ENCODE peak calls at places on chromosomes 4 and X, in four cellular contexts. One of them, this sample, is unnamed.

GRCh38 chr4:106676173-106676921 is 307.8 kb upstream of the GIMD1 start:
- DNase-seq in right atrium auricular region: no peak
- DNase-seq in CD4-positive, alpha-beta T cell: no peak
- DNase-seq in foreskin keratinocyte: peak; percentile 25
- DNase-seq in this sample: peak; percentile 81

GRCh38 chr4:155948541-155948940 is 5.1 kb downstream of the CTSO start:
- DNase-seq in CD4-positive, alpha-beta T cell: no peak
- DNase-seq in foreskin keratinocyte: no peak
- DNase-seq in right atrium auricular region: no peak
- DNase-seq in this sample: no peak

GRCh38 chrX:74343970-74344622 is 40.1 kb downstream of the ZCCHC13 start:
- DNase-seq in foreskin keratinocyte: peak; percentile 86
- DNase-seq in right atrium auricular region: peak; percentile 64
- DNase-seq in CD4-positive, alpha-beta T cell: peak; percentile 6
- DNase-seq in this sample: peak; percentile 96

GRCh38 chrX:47200385-47201150 is 6.9 kb downstream of the UBA1 start:
- DNase-seq in right atrium auricular region: peak; percentile 74
- DNase-seq in CD4-positive, alpha-beta T cell: no peak
- DNase-seq in foreskin keratinocyte: peak; percentile 54
- DNase-seq in this sample: peak; percentile 51

GRCh38 chr4:48254381-48255072 is 15.1 kb downstream of the TEC start:
- DNase-seq in CD4-positive, alpha-beta T cell: no peak
- DNase-seq in right atrium auricular region: no peak
- DNase-seq in foreskin keratinocyte: no peak
- DNase-seq in this sample: peak; percentile 63

GRCh38 chrX:3678287-3678686 is 35.2 kb downstream of the PRKX start:
- DNase-seq in CD4-positive, alpha-beta T cell: no peak
- DNase-seq in right atrium auricular region: no peak
- DNase-seq in foreskin keratinocyte: no peak
- DNase-seq in this sample: no peak

GRCh38 chrX:30302957-30303356 is 6.2 kb downstream of the NR0B1 start:
- DNase-seq in foreskin keratinocyte: peak; percentile 28
- DNase-seq in right atrium auricular region: no peak
- DNase-seq in CD4-positive, alpha-beta T cell: no peak
- DNase-seq in this sample: peak; percentile 72

GRCh38 chr4:181821039-181822004 is 421.9 kb upstream of the TENM3 start:
- DNase-seq in CD4-positive, alpha-beta T cell: no peak
- DNase-seq in right atrium auricular region: no peak
- DNase-seq in foreskin keratinocyte: peak; percentile 76
- DNase-seq in this sample: peak; percentile 25

GRCh38 chr4:138977525-138977924 is 38.1 kb upstream of the NOCT start:
- DNase-seq in foreskin keratinocyte: no peak
- DNase-seq in right atrium auricular region: no peak
- DNase-seq in CD4-positive, alpha-beta T cell: no peak
- DNase-seq in this sample: no peak

GRCh38 chrX:18278448-18278847 is 57.8 kb upstream of the BEND2 start:
- DNase-seq in CD4-positive, alpha-beta T cell: no peak
- DNase-seq in right atrium auricular region: no peak
- DNase-seq in foreskin keratinocyte: no peak
- DNase-seq in this sample: no peak

GRCh38 chrX:57929373-57929772 is 19.1 kb upstream of the ZXDA start:
- DNase-seq in foreskin keratinocyte: no peak
- DNase-seq in CD4-positive, alpha-beta T cell: no peak
- DNase-seq in right atrium auricular region: no peak
- DNase-seq in this sample: peak; percentile 40

GRCh38 chr4:42995343-42995944 is 102.9 kb downstream of the GRXCR1 start:
- DNase-seq in foreskin keratinocyte: peak; percentile 33
- DNase-seq in CD4-positive, alpha-beta T cell: no peak
- DNase-seq in right atrium auricular region: no peak
- DNase-seq in this sample: peak; percentile 66

GRCh38 chrX:133880032-133880443 is 105.4 kb downstream of the GPC3 start:
- DNase-seq in right atrium auricular region: no peak
- DNase-seq in CD4-positive, alpha-beta T cell: no peak
- DNase-seq in foreskin keratinocyte: no peak
- DNase-seq in this sample: no peak

GRCh38 chrX:47166126-47166525 is 21.1 kb downstream of the RBM10 start:
- DNase-seq in foreskin keratinocyte: no peak
- DNase-seq in CD4-positive, alpha-beta T cell: no peak
- DNase-seq in right atrium auricular region: no peak
- DNase-seq in this sample: no peak

GRCh38 chrX:71996138-71996537 is 85.5 kb downstream of the NHSL2 start:
- DNase-seq in CD4-positive, alpha-beta T cell: no peak
- DNase-seq in foreskin keratinocyte: no peak
- DNase-seq in right atrium auricular region: no peak
- DNase-seq in this sample: no peak

GRCh38 chr4:137722910-137723309 is 190.6 kb upstream of the PCDH18 start:
- DNase-seq in right atrium auricular region: no peak
- DNase-seq in CD4-positive, alpha-beta T cell: no peak
- DNase-seq in foreskin keratinocyte: no peak
- DNase-seq in this sample: no peak
- TF ChIP-seq CTCF in right atrium auricular region: no peak
- TF ChIP-seq CTCF in CD4-positive, alpha-beta T cell: no peak
- TF ChIP-seq CTCF in foreskin keratinocyte: no peak
- TF ChIP-seq CTCF in this sample: no peak

DNA sequence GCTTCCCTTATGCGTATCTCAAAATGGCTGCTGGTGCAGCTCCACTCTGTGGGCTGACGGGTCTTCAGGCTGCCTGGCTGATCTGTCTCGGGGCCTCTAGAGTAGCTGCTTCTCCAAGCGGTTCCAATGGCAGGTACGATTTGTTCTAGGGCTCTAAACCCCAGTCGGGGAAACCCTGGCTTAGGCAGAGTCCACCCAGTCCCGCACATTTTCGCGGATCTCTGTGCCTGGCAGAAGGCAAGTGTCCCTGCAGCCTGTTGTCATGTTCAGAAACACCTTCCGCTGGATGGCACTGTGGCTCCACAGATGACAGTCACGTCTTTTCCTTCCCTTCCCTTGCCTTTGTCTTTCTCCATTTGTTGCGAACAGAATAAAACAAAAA is 54.4 kb downstream of the NBDY start:
- DNase-seq in foreskin keratinocyte: no peak
- DNase-seq in right atrium auricular region: peak; percentile 78
- DNase-seq in CD4-positive, alpha-beta T cell: no peak
- DNase-seq in this sample: peak; percentile 77
- TF ChIP-seq CTCF in foreskin keratinocyte: no peak
- TF ChIP-seq CTCF in right atrium auricular region: peak; percentile 20
- TF ChIP-seq CTCF in CD4-positive, alpha-beta T cell: no peak
- TF ChIP-seq CTCF in this sample: peak; percentile 34

GRCh38 chr4:165378763-165379631 is at the start of gene CPE:
- DNase-seq in foreskin keratinocyte: peak; percentile 55
- DNase-seq in CD4-positive, alpha-beta T cell: peak; percentile 11
- DNase-seq in right atrium auricular region: peak; percentile 81
- DNase-seq in this sample: peak; percentile 75
- TF ChIP-seq CTCF in foreskin keratinocyte: peak; percentile 69
- TF ChIP-seq CTCF in CD4-positive, alpha-beta T cell: no peak
- TF ChIP-seq CTCF in right atrium auricular region: no peak
- TF ChIP-seq CTCF in this sample: peak; percentile 41

GRCh38 chr4:144176476-144176875 is 36.0 kb upstream of the GYPA start:
- DNase-seq in right atrium auricular region: no peak
- DNase-seq in CD4-positive, alpha-beta T cell: no peak
- DNase-seq in foreskin keratinocyte: no peak
- DNase-seq in this sample: no peak
- TF ChIP-seq CTCF in right atrium auricular region: no peak
- TF ChIP-seq CTCF in CD4-positive, alpha-beta T cell: no peak
- TF ChIP-seq CTCF in foreskin keratinocyte: no peak
- TF ChIP-seq CTCF in this sample: no peak

DNA sequence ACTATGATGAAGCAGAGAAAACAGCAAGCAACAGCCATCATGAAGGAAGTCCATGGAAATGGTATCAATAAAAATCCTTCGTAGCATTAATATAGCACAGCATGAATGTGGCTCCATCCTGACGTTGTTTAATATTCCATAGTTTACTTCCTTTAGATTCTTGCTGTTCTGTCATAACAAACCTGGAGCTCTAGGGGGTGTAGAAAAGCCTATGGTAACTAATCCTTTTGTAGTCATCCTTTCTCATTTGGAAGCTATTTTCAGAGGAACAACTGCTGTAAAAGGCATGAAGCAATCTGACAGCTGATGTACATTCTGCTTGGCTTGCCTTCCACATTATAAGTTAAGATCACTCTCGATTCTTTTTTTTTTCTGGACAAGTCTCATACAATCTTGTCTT is 909 bp downstream of the MYOZ2 start:
- DNase-seq in right atrium auricular region: no peak
- DNase-seq in CD4-positive, alpha-beta T cell: no peak
- DNase-seq in foreskin keratinocyte: no peak
- DNase-seq in this sample: peak; percentile 2
- TF ChIP-seq CTCF in right atrium auricular region: no peak
- TF ChIP-seq CTCF in CD4-positive, alpha-beta T cell: no peak
- TF ChIP-seq CTCF in foreskin keratinocyte: peak; percentile 26
- TF ChIP-seq CTCF in this sample: no peak